ENCODE peak calls at places on chromosomes 1 and 21, in four cellular contexts. Q, Z, I and M are unnamed samples.

GRCh38 chr1:160520999-160521398 is 2.1 kb downstream of the SLAMF6 start:
- DNase-seq in Z (no peak), Q (no peak), I (no peak), M (no peak)

GRCh38 chr1:9836632-9836960 is 12.8 kb upstream of the CLSTN1 start:
- DNase-seq in I (no peak), Z (no peak), Q (peak; percentile 39), M (no peak)

GRCh38 chr1:119646521-119647227 is 1.4 kb downstream of the ZNF697 start:
- DNase-seq in I (peak; percentile 52), Z (no peak), Q (no peak), M (no peak)

GRCh38 chr1:211386931-211387330 is 60.3 kb downstream of the TRAF5 start:
- DNase-seq in Z (no peak), Q (no peak), I (no peak), M (no peak)

GRCh38 chr1:18705811-18706210 is 75.2 kb downstream of the PAX7 start:
- DNase-seq in Z (no peak), Q (no peak), I (no peak), M (no peak)

GRCh38 chr1:84095308-84095707 is 48.8 kb upstream of the PRKACB start:
- DNase-seq in Q (no peak), Z (no peak), I (no peak), M (no peak)

GRCh38 chr1:95742591-95743089 is 508.6 kb downstream of the RWDD3 start:
- DNase-seq in Z (no peak), Q (no peak), I (no peak), M (no peak)

GRCh38 chr1:161266096-161266679 is 7.6 kb downstream of the PCP4L1 start:
- DNase-seq in Z (no peak), I (no peak), Q (no peak), M (no peak)

GRCh38 chr1:67833595-67833926 is 294 bp upstream of the GNG12 start:
- DNase-seq in I (peak; percentile 77), Z (no peak), Q (no peak), M (no peak)

GRCh38 chr1:41806472-41807155 is 112.1 kb downstream of the HIVEP3 start:
- DNase-seq in Q (no peak), Z (no peak), I (no peak), M (no peak)

GRCh38 chr1:221035680-221036153 is 156.5 kb downstream of the HLX start:
- DNase-seq in Q (no peak), I (peak; percentile 67), Z (no peak), M (no peak)

GRCh38 chr1:78145105-78145580 is 99.4 kb downstream of the GIPC2 start:
- DNase-seq in I (no peak), Q (no peak), Z (peak; percentile 48), M (no peak)

GRCh38 chr1:173503391-173503790 is 26.3 kb downstream of the PRDX6 start:
- DNase-seq in Z (no peak), I (no peak), Q (no peak), M (no peak)

GRCh38 chr21:46021978-46022544 is 40.5 kb downstream of the COL6A1 start:
- DNase-seq in Z (peak; percentile 73), I (no peak), Q (no peak), M (no peak)

GRCh38 chr1:2858676-2859075 is 57.2 kb upstream of the TTC34 start:
- DNase-seq in Z (no peak), I (no peak), Q (no peak), M (no peak)
- H3K9me3 ChIP-seq in Z (no peaks in the 10 kb centered on the region), I (peaks cover 7% of the 10 kb centered on the region), Q (no peaks in the 10 kb centered on the region), M (no peaks in the 10 kb centered on the region)

GRCh38 chr1:235149824-235150223 is 11.2 kb downstream of the RBM34 start:
- DNase-seq in Q (no peak), I (no peak), Z (no peak), M (no peak)

GRCh38 chr1:235152235-235152634 is 8.8 kb downstream of the RBM34 start:
- DNase-seq in I (no peak), Q (no peak), Z (no peak), M (no peak)

GRCh38 chr1:235147269-235147668 is 13.8 kb downstream of the RBM34 start:
- DNase-seq in Q (no peak), I (no peak), Z (no peak), M (no peak)

GRCh38 chr1:235156265-235156664 is 4.8 kb downstream of the RBM34 start:
- DNase-seq in Q (no peak), Z (no peak), I (no peak), M (no peak)

GRCh38 chr1:235151033-235151432 is 10.0 kb downstream of the RBM34 start:
- DNase-seq in Q (no peak), I (no peak), Z (no peak), M (no peak)
- H3K9me3 ChIP-seq in Q (no peaks in the 10 kb centered on the region), I (no peaks in the 10 kb centered on the region), Z (no peaks in the 10 kb centered on the region), M (no peaks in the 10 kb centered on the region)

GRCh38 chr1:246724725-246725095 is 501 bp downstream of the SCCPDH start:
- DNase-seq in Z (peak; percentile 15), Q (no peak), I (no peak), M (no peak)
- H3K9me3 ChIP-seq in Z (no peaks in the 10 kb centered on the region), Q (no peaks in the 10 kb centered on the region), I (peaks cover 7% of the 10 kb centered on the region), M (no peaks in the 10 kb centered on the region)

DNA sequence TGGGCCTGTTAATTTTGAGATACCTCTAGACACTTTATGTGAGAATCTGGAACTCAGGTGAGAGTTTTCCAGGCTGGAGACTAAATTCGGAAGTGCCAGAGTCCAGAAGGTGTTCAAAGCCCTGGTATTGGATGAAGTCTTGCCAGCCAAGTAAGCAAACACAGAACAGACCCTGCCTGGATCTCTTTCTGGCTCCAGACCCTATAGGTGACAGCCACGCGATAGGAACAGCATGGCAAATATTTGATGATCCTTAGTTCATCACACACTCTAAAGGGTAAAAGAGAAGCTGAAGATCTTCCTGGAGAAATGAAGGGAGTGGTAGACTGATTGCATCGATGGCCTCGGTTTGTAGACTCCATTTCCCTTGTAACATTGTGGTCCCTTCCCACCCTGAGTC is 30.7 kb downstream of the SLC1A7 start:
- DNase-seq in Q (no peak), Z (no peak), I (no peak), M (no peak)
- H3K9me3 ChIP-seq in Q (peaks cover 11% of the 10 kb centered on the region), Z (no peaks in the 10 kb centered on the region), I (peaks cover 8% of the 10 kb centered on the region), M (no peaks in the 10 kb centered on the region)

DNA sequence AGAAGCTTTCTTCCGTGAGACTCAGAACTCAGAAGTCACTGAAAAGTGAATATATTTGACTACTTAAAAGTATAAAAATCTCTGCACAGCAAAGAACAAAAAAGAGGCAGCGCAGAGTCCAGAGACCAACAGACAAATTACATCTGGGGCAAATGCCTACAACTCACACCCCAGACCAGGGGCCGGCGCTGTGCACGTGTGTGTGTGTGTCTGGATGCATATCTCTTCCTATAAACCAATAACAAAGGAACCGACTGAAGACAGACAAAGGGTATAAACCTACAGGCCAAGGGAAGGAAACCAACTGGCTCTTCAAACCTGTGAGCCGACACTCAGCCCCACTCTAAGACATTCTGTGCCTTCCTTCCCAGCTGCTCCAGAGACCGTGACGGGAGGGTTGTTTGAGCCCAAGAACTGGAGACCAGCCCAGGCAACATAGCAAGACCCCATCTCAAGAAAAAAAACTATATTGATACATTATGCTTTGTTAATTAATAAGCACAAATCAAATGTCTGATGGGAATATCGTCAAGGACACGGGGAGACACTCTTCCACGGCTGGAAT is 18.8 kb downstream of the WNT9A start:
- DNase-seq in I (no peak), Q (no peak), Z (no peak), M (no peak)
- H3K9me3 ChIP-seq in I (peaks cover 4% of the 10 kb centered on the region), Q (no peaks in the 10 kb centered on the region), Z (no peaks in the 10 kb centered on the region), M (no peaks in the 10 kb centered on the region)

DNA sequence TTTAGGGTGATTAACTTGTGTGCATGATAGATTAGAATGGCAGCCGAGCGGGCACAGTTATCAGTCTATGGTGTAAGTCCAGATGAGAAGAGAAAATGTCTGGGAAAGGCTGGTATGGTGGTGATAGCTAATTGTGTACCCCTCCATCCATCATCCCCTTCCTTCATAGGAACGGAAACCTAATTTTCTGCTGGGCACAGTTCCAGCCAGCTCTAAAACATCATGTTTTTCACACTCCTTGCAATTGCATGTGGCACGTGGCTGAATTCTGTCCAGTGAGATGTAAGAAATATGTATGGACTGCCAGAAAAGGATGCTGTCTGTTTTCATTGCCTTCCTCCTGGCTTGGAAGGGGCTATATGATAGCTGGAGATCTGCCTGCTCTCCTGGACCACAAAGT is 40.9 kb upstream of the ZP4 start:
- DNase-seq in Z (no peak), Q (no peak), I (no peak), M (no peak)
- H3K9me3 ChIP-seq in Z (no peaks in the 10 kb centered on the region), Q (no peaks in the 10 kb centered on the region), I (no peaks in the 10 kb centered on the region), M (no peaks in the 10 kb centered on the region)

GRCh38 chr1:165873481-165873880 is 46.1 kb downstream of the UCK2 start:
- DNase-seq in I (no peak), Q (no peak), Z (no peak), M (no peak)

GRCh38 chr1:165875171-165875570 is 47.8 kb downstream of the UCK2 start:
- DNase-seq in Z (no peak), I (no peak), Q (no peak), M (no peak)

GRCh38 chr1:165875604-165876003 is 48.2 kb downstream of the UCK2 start:
- DNase-seq in Q (no peak), Z (no peak), I (no peak), M (no peak)

GRCh38 chr1:165876121-165876520 is 48.7 kb downstream of the UCK2 start:
- DNase-seq in Z (no peak), I (no peak), Q (no peak), M (no peak)

GRCh38 chr1:165874643-165875042 is 47.2 kb downstream of the UCK2 start:
- DNase-seq in Z (no peak), Q (no peak), I (no peak), M (no peak)
- H3K9me3 ChIP-seq in Z (no peaks in the 10 kb centered on the region), Q (no peaks in the 10 kb centered on the region), I (no peaks in the 10 kb centered on the region), M (no peaks in the 10 kb centered on the region)

DNA sequence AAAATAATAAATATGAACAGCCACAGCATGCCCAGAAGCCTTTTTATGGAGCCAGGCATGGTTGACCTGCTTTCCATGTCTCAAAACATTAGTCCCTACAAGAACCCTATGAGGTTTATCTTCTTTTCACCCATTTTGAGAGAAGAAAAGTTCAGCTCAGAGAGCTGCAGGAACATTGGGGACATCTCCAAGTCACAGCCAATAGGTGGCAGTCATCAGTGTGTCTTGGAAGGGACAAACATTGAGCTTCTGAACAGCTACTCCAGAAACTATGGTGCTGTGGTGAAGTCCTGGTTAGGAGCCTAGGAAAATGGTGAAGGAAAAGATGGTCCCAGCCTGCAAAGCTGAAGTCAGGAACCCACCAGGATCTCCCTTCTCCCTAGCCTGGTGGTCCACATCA is 73.6 kb downstream of the JMJD4 start:
- DNase-seq in I (no peak), Q (no peak), Z (no peak), M (no peak)
- H3K9me3 ChIP-seq in I (peaks cover 47% of the 10 kb centered on the region), Q (peaks cover 100% of the 10 kb centered on the region), Z (peaks cover 96% of the 10 kb centered on the region), M (peaks cover 42% of the 10 kb centered on the region)